ENCODE peak calls at places on chromosomes 2 and 18, in six cellular contexts. H, S, G, A, Y and M are unnamed samples.

GRCh38 chr2:107622741-107623310 is 203.9 kb upstream of the RGPD4 start:
- DNase-seq in H (no peak), S (no peak), G (no peak), A (no peak), Y (no peak), M (no peak)

GRCh38 chr2:19846030-19846429 is 55.8 kb downstream of the TTC32 start:
- DNase-seq in H (no peak), S (no peak), G (no peak), A (no peak), Y (no peak), M (no peak)

GRCh38 chr2:207354466-207354865 is 175.3 kb upstream of the CREB1 start:
- DNase-seq in H (no peak), S (no peak), G (no peak), A (no peak), Y (no peak), M (no peak)

GRCh38 chr18:36152781-36153180 is 23.1 kb downstream of the ELP2 start:
- DNase-seq in H (no peak), S (no peak), G (no peak), A (no peak), Y (no peak), M (no peak)

GRCh38 chr2:234955971-234956509 is 4.2 kb downstream of the SH3BP4 start:
- DNase-seq in H (no peak), S (no peak), G (no peak), A (no peak), Y (no peak), M (no peak)

GRCh38 chr2:179524940-179525339 is 260.3 kb upstream of the SESTD1 start:
- DNase-seq in H (no peak), S (no peak), G (no peak), A (no peak), Y (no peak), M (no peak)

GRCh38 chr2:238513346-238513745 is 86.6 kb downstream of the ASB1 start:
- DNase-seq in H (peak), S (no peak), G (peak), A (no peak), Y (no peak), M (no peak)

GRCh38 chr18:58362027-58362575 is 266.8 kb downstream of the ALPK2 start:
- DNase-seq in H (peak), S (no peak), G (no peak), A (no peak), Y (no peak), M (no peak)

GRCh38 chr2:118185210-118186109 is 97.2 kb downstream of the INSIG2 start:
- DNase-seq in H (peak), S (no peak), G (peak), A (peak), Y (no peak), M (peak)

GRCh38 chr2:231047270-231047921 is 9.3 kb upstream of the PSMD1 start:
- DNase-seq in H (no peak), S (no peak), G (no peak), A (no peak), Y (no peak), M (no peak)